ENCODE peak calls at places on chromosomes 7 and 10, in ten cellular contexts. U, T, H, Z, A, X, Q, I, O and F are unnamed samples.

GRCh38 chr7:54799792-54800191 is 40.8 kb upstream of the SEC61G start:
- DNase-seq in X (no peak), T (no peak), Z (no peak), O (no peak), H (no peak), Q (no peak), A (peak; percentile 20), I (no peak), U (no peak), F (no peak)

GRCh38 chr7:17412883-17413282 is 114.4 kb downstream of the AHR start:
- DNase-seq in A (no peak), H (no peak), X (no peak), I (no peak), T (no peak), O (no peak), Z (no peak), Q (no peak), U (no peak), F (no peak)

GRCh38 chr7:44541876-44542610 is 913 bp upstream of the NPC1L1 start:
- DNase-seq in X (no peak), A (no peak), H (no peak), Z (no peak), U (no peak), O (no peak), T (no peak), Q (no peak), I (no peak), F (no peak)

GRCh38 chr7:44311561-44312495 is 13.6 kb downstream of the CAMK2B start:
- DNase-seq in A (no peak), T (no peak), I (no peak), H (no peak), Q (peak; percentile 32), Z (no peak), X (no peak), U (no peak), O (no peak), F (no peak)

GRCh38 chr7:13904689-13905088 is 84.8 kb downstream of the ETV1 start:
- DNase-seq in H (no peak), U (no peak), I (peak; percentile 75), O (no peak), A (peak; percentile 74), X (no peak), T (no peak), Z (no peak), Q (no peak), F (no peak)

GRCh38 chr10:94344522-94345122 is 18.1 kb downstream of the NOC3L start:
- DNase-seq in A (no peak), T (no peak), O (no peak), Q (no peak), U (no peak), X (no peak), I (no peak), H (no peak), Z (no peak), F (no peak)

GRCh38 chr7:75565129-75565528 is 73.0 kb downstream of the SPDYE5 start:
- DNase-seq in Q (peak; percentile 83), U (no peak), X (peak; percentile 61), H (no peak), Z (no peak), O (no peak), T (no peak), A (peak; percentile 94), I (peak; percentile 94), F (peak; percentile 43)

GRCh38 chr7:149855368-149856305 is 17.5 kb downstream of the ZNF862 start:
- DNase-seq in T (no peak), O (peak; percentile 58), Q (no peak), I (peak; percentile 74), Z (no peak), X (no peak), A (peak; percentile 80), H (no peak), U (no peak), F (peak; percentile 62)

GRCh38 chr7:83684928-83685327 is 36.0 kb upstream of the SEMA3E start:
- DNase-seq in O (no peak), Z (no peak), T (no peak), U (no peak), H (no peak), Q (no peak), A (no peak), I (no peak), X (no peak), F (no peak)

GRCh38 chr10:7664707-7665106 is 2.1 kb downstream of the ITIH5 start:
- DNase-seq in Z (no peak), T (no peak), X (no peak), H (no peak), I (no peak), A (no peak), U (no peak), O (no peak), Q (no peak), F (no peak)

GRCh38 chr10:70678757-70679489 is 6.6 kb downstream of the ADAMTS14 start:
- DNase-seq in X (no peak), H (no peak), A (peak; percentile 40), T (no peak), Z (no peak), U (no peak), Q (no peak), O (no peak), I (peak; percentile 45), F (no peak)

GRCh38 chr10:8240861-8241260 is 186.4 kb downstream of the GATA3 start:
- DNase-seq in I (no peak), U (no peak), Z (no peak), T (no peak), Q (no peak), A (no peak), H (no peak), O (no peak), X (no peak), F (no peak)

GRCh38 chr7:101998029-101998903 is 180.8 kb downstream of the CUX1 start:
- DNase-seq in I (no peak), U (no peak), Z (no peak), A (no peak), Q (no peak), T (no peak), X (no peak), H (no peak), O (peak; percentile 62), F (no peak)

GRCh38 chr7:115679976-115680375 is 350.6 kb downstream of the TFEC start:
- DNase-seq in Q (no peak), H (no peak), X (no peak), U (peak; percentile 30), O (no peak), T (no peak), A (peak; percentile 44), I (peak; percentile 69), Z (peak; percentile 16), F (peak; percentile 53)

GRCh38 chr10:77970869-77971803 is 44.6 kb upstream of the DLG5 start:
- DNase-seq in I (peak; percentile 95), U (peak; percentile 14), Z (no peak), X (peak; percentile 53), Q (peak; percentile 86), A (peak; percentile 86), O (no peak), H (no peak), T (no peak), F (peak; percentile 83)

GRCh38 chr7:21704362-21704761 is 161.5 kb downstream of the DNAH11 start:
- DNase-seq in O (peak; percentile 75), T (no peak), H (no peak), U (no peak), I (no peak), Q (no peak), A (no peak), X (no peak), Z (no peak), F (no peak)

GRCh38 chr7:49894543-49894942 is 121.1 kb downstream of the VWC2 start:
- DNase-seq in Q (no peak), H (no peak), Z (no peak), O (peak; percentile 68), A (no peak), U (no peak), T (no peak), I (no peak), X (no peak), F (no peak)